ENCODE peak calls at places on chromosomes 12 and 14, in seven cellular contexts. One of them, this sample, is unnamed.

GRCh38 chr12:131390408-131391100 is 320.3 kb upstream of the SFSWAP start:
- DNase-seq in kidney: peak; percentile 39
- DNase-seq in upper lobe of right lung: no peak
- DNase-seq in nephron progenitor cell: peak; percentile 86
- DNase-seq in stimulated activated CD4-positive, alpha-beta T cell treated with anti-CD3 and anti-CD28 coated beads, Interleukin-4, amount 100 ng/mL, for 1 hour: no peak
- DNase-seq in iris pigment epithelial cell: no peak
- DNase-seq in A549: peak; percentile 41
- DNase-seq in this sample: no peak

GRCh38 chr12:104929368-104929767 is 28.7 kb downstream of the SLC41A2 start:
- DNase-seq in kidney: no peak
- DNase-seq in upper lobe of right lung: no peak
- DNase-seq in nephron progenitor cell: no peak
- DNase-seq in stimulated activated CD4-positive, alpha-beta T cell treated with anti-CD3 and anti-CD28 coated beads, Interleukin-4, amount 100 ng/mL, for 1 hour: no peak
- DNase-seq in iris pigment epithelial cell: no peak
- DNase-seq in A549: no peak
- DNase-seq in this sample: no peak

GRCh38 chr14:94125659-94126418 is 3.6 kb downstream of the IFI27L2 start:
- DNase-seq in kidney: no peak
- DNase-seq in upper lobe of right lung: no peak
- DNase-seq in nephron progenitor cell: no peak
- DNase-seq in stimulated activated CD4-positive, alpha-beta T cell treated with anti-CD3 and anti-CD28 coated beads, Interleukin-4, amount 100 ng/mL, for 1 hour: no peak
- DNase-seq in iris pigment epithelial cell: no peak
- DNase-seq in A549: no peak
- DNase-seq in this sample: no peak

GRCh38 chr12:4355843-4356327 is 23.6 kb downstream of the FGF23 start:
- DNase-seq in kidney: no peak
- DNase-seq in upper lobe of right lung: no peak
- DNase-seq in nephron progenitor cell: peak; percentile 67
- DNase-seq in stimulated activated CD4-positive, alpha-beta T cell treated with anti-CD3 and anti-CD28 coated beads, Interleukin-4, amount 100 ng/mL, for 1 hour: peak; percentile 24
- DNase-seq in iris pigment epithelial cell: peak; percentile 36
- DNase-seq in A549: peak; percentile 76
- DNase-seq in this sample: no peak

GRCh38 chr12:109433618-109434017 is 43.5 kb downstream of the KCTD10 start:
- DNase-seq in kidney: peak; percentile 71
- DNase-seq in upper lobe of right lung: no peak
- DNase-seq in nephron progenitor cell: peak; percentile 37
- DNase-seq in stimulated activated CD4-positive, alpha-beta T cell treated with anti-CD3 and anti-CD28 coated beads, Interleukin-4, amount 100 ng/mL, for 1 hour: no peak
- DNase-seq in iris pigment epithelial cell: no peak
- DNase-seq in A549: no peak
- DNase-seq in this sample: no peak

GRCh38 chr14:59919582-59920377 is at the start of gene LRRC9:
- DNase-seq in kidney: peak; percentile 74
- DNase-seq in upper lobe of right lung: peak; percentile 69
- DNase-seq in nephron progenitor cell: peak; percentile 91
- DNase-seq in stimulated activated CD4-positive, alpha-beta T cell treated with anti-CD3 and anti-CD28 coated beads, Interleukin-4, amount 100 ng/mL, for 1 hour: peak; percentile 3
- DNase-seq in iris pigment epithelial cell: peak; percentile 43
- DNase-seq in A549: no peak
- DNase-seq in this sample: no peak

GRCh38 chr14:40221428-40221827 is 789.2 kb upstream of the FBXO33 start:
- DNase-seq in kidney: no peak
- DNase-seq in upper lobe of right lung: no peak
- DNase-seq in nephron progenitor cell: no peak
- DNase-seq in stimulated activated CD4-positive, alpha-beta T cell treated with anti-CD3 and anti-CD28 coated beads, Interleukin-4, amount 100 ng/mL, for 1 hour: no peak
- DNase-seq in iris pigment epithelial cell: no peak
- DNase-seq in A549: no peak
- DNase-seq in this sample: no peak

GRCh38 chr12:66217342-66217929 is 28.4 kb downstream of the IRAK3 start:
- DNase-seq in kidney: no peak
- DNase-seq in upper lobe of right lung: no peak
- DNase-seq in nephron progenitor cell: no peak
- DNase-seq in stimulated activated CD4-positive, alpha-beta T cell treated with anti-CD3 and anti-CD28 coated beads, Interleukin-4, amount 100 ng/mL, for 1 hour: no peak
- DNase-seq in iris pigment epithelial cell: no peak
- DNase-seq in A549: no peak
- DNase-seq in this sample: peak; percentile 89

GRCh38 chr14:75454963-75455546 is 27.2 kb downstream of the JDP2 start:
- DNase-seq in kidney: peak; percentile 94
- DNase-seq in upper lobe of right lung: peak; percentile 79
- DNase-seq in nephron progenitor cell: no peak
- DNase-seq in stimulated activated CD4-positive, alpha-beta T cell treated with anti-CD3 and anti-CD28 coated beads, Interleukin-4, amount 100 ng/mL, for 1 hour: no peak
- DNase-seq in iris pigment epithelial cell: peak; percentile 91
- DNase-seq in A549: peak; percentile 31
- DNase-seq in this sample: no peak

GRCh38 chr12:48185181-48185919 is 1.9 kb downstream of the CCDC184 start:
- DNase-seq in kidney: no peak
- DNase-seq in upper lobe of right lung: no peak
- DNase-seq in nephron progenitor cell: peak; percentile 23
- DNase-seq in stimulated activated CD4-positive, alpha-beta T cell treated with anti-CD3 and anti-CD28 coated beads, Interleukin-4, amount 100 ng/mL, for 1 hour: no peak
- DNase-seq in iris pigment epithelial cell: peak; percentile 15
- DNase-seq in A549: no peak
- DNase-seq in this sample: peak; percentile 52

GRCh38 chr14:79011091-79011919 is 841.1 kb downstream of the NRXN3 start:
- DNase-seq in kidney: no peak
- DNase-seq in upper lobe of right lung: no peak
- DNase-seq in nephron progenitor cell: peak; percentile 38
- DNase-seq in stimulated activated CD4-positive, alpha-beta T cell treated with anti-CD3 and anti-CD28 coated beads, Interleukin-4, amount 100 ng/mL, for 1 hour: no peak
- DNase-seq in iris pigment epithelial cell: peak; percentile 73
- DNase-seq in A549: peak; percentile 48
- DNase-seq in this sample: peak; percentile 6

GRCh38 chr12:113841786-113842185 is 124.3 kb downstream of the RBM19 start:
- DNase-seq in kidney: no peak
- DNase-seq in upper lobe of right lung: no peak
- DNase-seq in nephron progenitor cell: no peak
- DNase-seq in stimulated activated CD4-positive, alpha-beta T cell treated with anti-CD3 and anti-CD28 coated beads, Interleukin-4, amount 100 ng/mL, for 1 hour: no peak
- DNase-seq in iris pigment epithelial cell: no peak
- DNase-seq in A549: no peak
- DNase-seq in this sample: no peak

GRCh38 chr14:102951799-102952198 is 29.3 kb downstream of the AMN start:
- DNase-seq in kidney: peak; percentile 16
- DNase-seq in upper lobe of right lung: no peak
- DNase-seq in nephron progenitor cell: no peak
- DNase-seq in stimulated activated CD4-positive, alpha-beta T cell treated with anti-CD3 and anti-CD28 coated beads, Interleukin-4, amount 100 ng/mL, for 1 hour: no peak
- DNase-seq in iris pigment epithelial cell: peak; percentile 34
- DNase-seq in A549: no peak
- DNase-seq in this sample: no peak

GRCh38 chr14:51157012-51157411 is 62.1 kb upstream of the TRIM9 start:
- DNase-seq in kidney: no peak
- DNase-seq in upper lobe of right lung: no peak
- DNase-seq in nephron progenitor cell: no peak
- DNase-seq in stimulated activated CD4-positive, alpha-beta T cell treated with anti-CD3 and anti-CD28 coated beads, Interleukin-4, amount 100 ng/mL, for 1 hour: no peak
- DNase-seq in iris pigment epithelial cell: peak; percentile 34
- DNase-seq in A549: peak; percentile 30
- DNase-seq in this sample: no peak

GRCh38 chr12:96050139-96050538 is 14.8 kb upstream of the LTA4H start:
- DNase-seq in kidney: no peak
- DNase-seq in upper lobe of right lung: no peak
- DNase-seq in nephron progenitor cell: no peak
- DNase-seq in stimulated activated CD4-positive, alpha-beta T cell treated with anti-CD3 and anti-CD28 coated beads, Interleukin-4, amount 100 ng/mL, for 1 hour: no peak
- DNase-seq in iris pigment epithelial cell: no peak
- DNase-seq in A549: no peak
- DNase-seq in this sample: no peak

GRCh38 chr12:57929092-57929830 is 12.1 kb upstream of the ATP23 start:
- DNase-seq in kidney: no peak
- DNase-seq in upper lobe of right lung: no peak
- DNase-seq in nephron progenitor cell: no peak
- DNase-seq in stimulated activated CD4-positive, alpha-beta T cell treated with anti-CD3 and anti-CD28 coated beads, Interleukin-4, amount 100 ng/mL, for 1 hour: no peak
- DNase-seq in iris pigment epithelial cell: no peak
- DNase-seq in A549: no peak
- DNase-seq in this sample: no peak

GRCh38 chr12:46266382-46266791 is 2.5 kb downstream of the SLC38A1 start:
- DNase-seq in kidney: no peak
- DNase-seq in upper lobe of right lung: no peak
- DNase-seq in nephron progenitor cell: no peak
- DNase-seq in stimulated activated CD4-positive, alpha-beta T cell treated with anti-CD3 and anti-CD28 coated beads, Interleukin-4, amount 100 ng/mL, for 1 hour: peak; percentile 32
- DNase-seq in iris pigment epithelial cell: peak; percentile 58
- DNase-seq in A549: peak; percentile 46
- DNase-seq in this sample: no peak

GRCh38 chr12:105409881-105410471 is 79.5 kb downstream of the C12orf75 start:
- DNase-seq in kidney: no peak
- DNase-seq in upper lobe of right lung: no peak
- DNase-seq in nephron progenitor cell: no peak
- DNase-seq in stimulated activated CD4-positive, alpha-beta T cell treated with anti-CD3 and anti-CD28 coated beads, Interleukin-4, amount 100 ng/mL, for 1 hour: no peak
- DNase-seq in iris pigment epithelial cell: peak; percentile 31
- DNase-seq in A549: no peak
- DNase-seq in this sample: peak; percentile 35

GRCh38 chr12:65200007-65200665 is 30.8 kb downstream of the LEMD3 start:
- DNase-seq in kidney: no peak
- DNase-seq in upper lobe of right lung: no peak
- DNase-seq in nephron progenitor cell: no peak
- DNase-seq in stimulated activated CD4-positive, alpha-beta T cell treated with anti-CD3 and anti-CD28 coated beads, Interleukin-4, amount 100 ng/mL, for 1 hour: no peak
- DNase-seq in iris pigment epithelial cell: peak; percentile 52
- DNase-seq in A549: no peak
- DNase-seq in this sample: no peak

GRCh38 chr14:53032161-53032803 is 81.4 kb upstream of the FERMT2 start:
- DNase-seq in kidney: no peak
- DNase-seq in upper lobe of right lung: no peak
- DNase-seq in nephron progenitor cell: no peak
- DNase-seq in stimulated activated CD4-positive, alpha-beta T cell treated with anti-CD3 and anti-CD28 coated beads, Interleukin-4, amount 100 ng/mL, for 1 hour: no peak
- DNase-seq in iris pigment epithelial cell: peak; percentile 79
- DNase-seq in A549: peak; percentile 10
- DNase-seq in this sample: peak; percentile 5

GRCh38 chr12:118103601-118104382 is at the start of gene VSIG10:
- DNase-seq in kidney: peak; percentile 87
- DNase-seq in upper lobe of right lung: peak; percentile 91
- DNase-seq in nephron progenitor cell: peak; percentile 70
- DNase-seq in stimulated activated CD4-positive, alpha-beta T cell treated with anti-CD3 and anti-CD28 coated beads, Interleukin-4, amount 100 ng/mL, for 1 hour: peak; percentile 16
- DNase-seq in iris pigment epithelial cell: peak; percentile 46
- DNase-seq in A549: peak; percentile 81
- DNase-seq in this sample: no peak

GRCh38 chr12:110114596-110114995 is 9.6 kb upstream of the IFT81 start:
- DNase-seq in kidney: no peak
- DNase-seq in upper lobe of right lung: no peak
- DNase-seq in nephron progenitor cell: no peak
- DNase-seq in stimulated activated CD4-positive, alpha-beta T cell treated with anti-CD3 and anti-CD28 coated beads, Interleukin-4, amount 100 ng/mL, for 1 hour: no peak
- DNase-seq in iris pigment epithelial cell: no peak
- DNase-seq in A549: no peak
- DNase-seq in this sample: no peak

GRCh38 chr14:104405566-104406226 is 173.9 kb upstream of the C14orf180 start:
- DNase-seq in kidney: no peak
- DNase-seq in upper lobe of right lung: no peak
- DNase-seq in nephron progenitor cell: no peak
- DNase-seq in stimulated activated CD4-positive, alpha-beta T cell treated with anti-CD3 and anti-CD28 coated beads, Interleukin-4, amount 100 ng/mL, for 1 hour: no peak
- DNase-seq in iris pigment epithelial cell: no peak
- DNase-seq in A549: no peak
- DNase-seq in this sample: no peak

GRCh38 chr12:113158439-113159203 is 9.1 kb downstream of the CFAP73 start:
- DNase-seq in kidney: no peak
- DNase-seq in upper lobe of right lung: no peak
- DNase-seq in nephron progenitor cell: no peak
- DNase-seq in stimulated activated CD4-positive, alpha-beta T cell treated with anti-CD3 and anti-CD28 coated beads, Interleukin-4, amount 100 ng/mL, for 1 hour: no peak
- DNase-seq in iris pigment epithelial cell: no peak
- DNase-seq in A549: no peak
- DNase-seq in this sample: no peak

GRCh38 chr12:67271976-67272375 is 2.8 kb downstream of the CAND1 start:
- DNase-seq in kidney: no peak
- DNase-seq in upper lobe of right lung: no peak
- DNase-seq in nephron progenitor cell: no peak
- DNase-seq in stimulated activated CD4-positive, alpha-beta T cell treated with anti-CD3 and anti-CD28 coated beads, Interleukin-4, amount 100 ng/mL, for 1 hour: no peak
- DNase-seq in iris pigment epithelial cell: peak; percentile 69
- DNase-seq in A549: no peak
- DNase-seq in this sample: no peak

GRCh38 chr12:108611884-108612415 is 14.1 kb upstream of the TMEM119 start:
- DNase-seq in kidney: no peak
- DNase-seq in upper lobe of right lung: no peak
- DNase-seq in nephron progenitor cell: peak; percentile 37
- DNase-seq in stimulated activated CD4-positive, alpha-beta T cell treated with anti-CD3 and anti-CD28 coated beads, Interleukin-4, amount 100 ng/mL, for 1 hour: peak; percentile 58
- DNase-seq in iris pigment epithelial cell: peak; percentile 69
- DNase-seq in A549: peak; percentile 52
- DNase-seq in this sample: no peak

GRCh38 chr12:52395761-52396434 is 10.2 kb downstream of the KRT82 start:
- DNase-seq in kidney: peak; percentile 40
- DNase-seq in upper lobe of right lung: peak; percentile 59
- DNase-seq in nephron progenitor cell: peak; percentile 29
- DNase-seq in stimulated activated CD4-positive, alpha-beta T cell treated with anti-CD3 and anti-CD28 coated beads, Interleukin-4, amount 100 ng/mL, for 1 hour: no peak
- DNase-seq in iris pigment epithelial cell: no peak
- DNase-seq in A549: peak; percentile 55
- DNase-seq in this sample: no peak

GRCh38 chr12:109542876-109543275 is 30.4 kb downstream of the MMAB start:
- DNase-seq in kidney: no peak
- DNase-seq in upper lobe of right lung: no peak
- DNase-seq in nephron progenitor cell: no peak
- DNase-seq in stimulated activated CD4-positive, alpha-beta T cell treated with anti-CD3 and anti-CD28 coated beads, Interleukin-4, amount 100 ng/mL, for 1 hour: no peak
- DNase-seq in iris pigment epithelial cell: no peak
- DNase-seq in A549: no peak
- DNase-seq in this sample: no peak

GRCh38 chr14:101507306-101508150 is 53.8 kb upstream of the DIO3 start:
- DNase-seq in kidney: peak; percentile 33
- DNase-seq in upper lobe of right lung: peak; percentile 53
- DNase-seq in nephron progenitor cell: no peak
- DNase-seq in stimulated activated CD4-positive, alpha-beta T cell treated with anti-CD3 and anti-CD28 coated beads, Interleukin-4, amount 100 ng/mL, for 1 hour: no peak
- DNase-seq in iris pigment epithelial cell: no peak
- DNase-seq in A549: no peak
- DNase-seq in this sample: no peak

GRCh38 chr12:6141048-6141447 is 16.6 kb upstream of the VWF start:
- DNase-seq in kidney: no peak
- DNase-seq in upper lobe of right lung: peak; percentile 60
- DNase-seq in nephron progenitor cell: no peak
- DNase-seq in stimulated activated CD4-positive, alpha-beta T cell treated with anti-CD3 and anti-CD28 coated beads, Interleukin-4, amount 100 ng/mL, for 1 hour: peak; percentile 25
- DNase-seq in iris pigment epithelial cell: peak; percentile 85
- DNase-seq in A549: no peak
- DNase-seq in this sample: no peak

GRCh38 chr12:16880864-16881285 is 274.9 kb upstream of the LMO3 start:
- DNase-seq in kidney: peak; percentile 20
- DNase-seq in upper lobe of right lung: no peak
- DNase-seq in nephron progenitor cell: peak; percentile 18
- DNase-seq in stimulated activated CD4-positive, alpha-beta T cell treated with anti-CD3 and anti-CD28 coated beads, Interleukin-4, amount 100 ng/mL, for 1 hour: no peak
- DNase-seq in iris pigment epithelial cell: no peak
- DNase-seq in A549: peak; percentile 12
- DNase-seq in this sample: no peak

GRCh38 chr14:61334197-61334701 is 12.9 kb downstream of the PRKCH start:
- DNase-seq in kidney: no peak
- DNase-seq in upper lobe of right lung: no peak
- DNase-seq in nephron progenitor cell: no peak
- DNase-seq in stimulated activated CD4-positive, alpha-beta T cell treated with anti-CD3 and anti-CD28 coated beads, Interleukin-4, amount 100 ng/mL, for 1 hour: peak; percentile 21
- DNase-seq in iris pigment epithelial cell: no peak
- DNase-seq in A549: no peak
- DNase-seq in this sample: no peak